ENCODE peak calls at places on chromosomes 12 and 14, in ten cellular contexts. E is T1000; G is cardiac muscle cell; H is T-helper 17 cell; N is kidney epithelial cell; X is posterior vena cava; V is SJSA1; R is renal cortical epithelial cell; F is stimulated activated naive CD4-positive, alpha-beta T cell; P is upper lobe of left lung. Z is an unnamed sample.

GRCh38 chr14:42927313-42927712 is 1320.6 kb downstream of the LRFN5 start:
- DNase-seq in F (no peak), E (no peak), X (no peak), N (no peak), G (no peak), V (no peak), P (no peak), H (no peak), R (no peak), Z (no peak)

GRCh38 chr12:115866909-115867525 is 410.5 kb downstream of the MED13L start:
- DNase-seq in V (no peak), F (no peak), G (no peak), P (no peak), H (no peak), R (no peak), N (no peak), X (no peak), E (no peak), Z (no peak)

GRCh38 chr12:64608901-64609542 is 1.3 kb upstream of the RASSF3 start:
- DNase-seq in X (no peak), P (no peak), H (peak), N (no peak), E (peak), R (peak), V (peak), F (peak), G (peak), Z (peak)

GRCh38 chr14:99408971-99409289 is 71.7 kb downstream of the SETD3 start:
- DNase-seq in H (no peak), E (no peak), P (no peak), V (no peak), R (no peak), F (no peak), X (no peak), N (no peak), G (no peak), Z (no peak)

GRCh38 chr12:14845350-14845750 is 2.0 kb upstream of the ART4 start:
- DNase-seq in X (no peak), N (no peak), E (peak), F (peak), H (peak), G (peak), R (peak), V (peak), P (no peak), Z (peak)

GRCh38 chr12:107429006-107429698 is 256.4 kb upstream of the PWP1 start:
- DNase-seq in X (no peak), G (no peak), V (no peak), H (no peak), F (no peak), P (no peak), N (no peak), E (no peak), R (no peak), Z (no peak)

GRCh38 chr12:75889214-75889613 is 142.4 kb downstream of the PHLDA1 start:
- DNase-seq in G (no peak), N (no peak), V (peak), X (no peak), E (no peak), F (no peak), H (no peak), R (no peak), P (peak), Z (peak)

GRCh38 chr12:127416796-127417195 is 850.2 kb upstream of the TMEM132C start:
- DNase-seq in H (no peak), R (no peak), F (no peak), N (no peak), E (no peak), G (no peak), X (no peak), V (no peak), P (no peak), Z (no peak)

GRCh38 chr14:95935228-95935822 is 58.7 kb downstream of the TUNAR start:
- DNase-seq in R (peak), X (no peak), N (no peak), F (peak), E (no peak), P (no peak), H (no peak), G (peak), V (no peak), Z (peak)

GRCh38 chr14:69584389-69584788 is 9.7 kb upstream of the CCDC177 start:
- DNase-seq in H (no peak), R (no peak), N (no peak), F (no peak), E (no peak), X (no peak), G (no peak), P (no peak), V (no peak), Z (no peak)

GRCh38 chr14:55130194-55130550 is 1.1 kb downstream of the LGALS3 start:
- DNase-seq in R (peak), P (no peak), V (peak), G (peak), E (no peak), N (no peak), F (no peak), X (no peak), H (no peak), Z (peak)

GRCh38 chr12:108618079-108618952 is 15.4 kb downstream of the SELPLG start:
- DNase-seq in R (peak), N (no peak), V (no peak), F (peak), E (peak), G (peak), H (peak), X (peak), P (peak), Z (peak)

GRCh38 chr14:84825481-84825880 is 704.5 kb upstream of the FLRT2 start:
- DNase-seq in V (no peak), X (no peak), E (no peak), R (peak), G (no peak), N (peak), P (no peak), F (no peak), H (no peak), Z (peak)

GRCh38 chr12:6229823-6230222 is 29.6 kb downstream of the CD9 start:
- DNase-seq in R (peak), F (no peak), P (no peak), V (peak), H (no peak), X (peak), G (peak), E (peak), N (no peak), Z (peak)

GRCh38 chr14:91891721-91892220 is 24.4 kb upstream of the TC2N start:
- DNase-seq in P (no peak), G (peak), H (no peak), V (no peak), E (no peak), R (no peak), F (no peak), N (no peak), X (no peak), Z (no peak)

GRCh38 chr14:59463773-59464650 is 1.2 kb downstream of the GPR135 start:
- DNase-seq in P (peak), F (no peak), R (no peak), E (no peak), G (peak), H (no peak), V (no peak), N (no peak), X (peak), Z (peak)

GRCh38 chr12:105951732-105952131 is 187.0 kb downstream of the NUAK1 start:
- DNase-seq in R (no peak), G (no peak), P (no peak), X (no peak), N (no peak), F (no peak), V (no peak), H (no peak), E (no peak), Z (no peak)

GRCh38 chr14:20477211-20477876 is 8.1 kb downstream of the PNP start:
- DNase-seq in V (no peak), F (peak), E (peak), X (no peak), R (no peak), H (no peak), G (peak), N (no peak), P (no peak), Z (no peak)

GRCh38 chr14:69796797-69797500 is at the start of gene SLC10A1:
- DNase-seq in N (no peak), R (no peak), H (no peak), P (no peak), G (peak), V (no peak), F (no peak), E (no peak), X (no peak), Z (no peak)

GRCh38 chr12:27542628-27543027 is 18.6 kb downstream of the PPFIBP1 start:
- DNase-seq in G (peak), R (peak), X (no peak), P (no peak), F (no peak), E (peak), H (no peak), V (peak), N (no peak), Z (peak)

GRCh38 chr12:26029741-26030033 is 71.2 kb downstream of the RASSF8 start:
- DNase-seq in F (no peak), P (no peak), G (no peak), N (no peak), V (no peak), H (no peak), X (no peak), E (no peak), R (no peak), Z (no peak)

GRCh38 chr14:67934087-67934486 is 114.5 kb downstream of the RAD51B start:
- DNase-seq in G (peak), E (no peak), R (peak), P (no peak), H (no peak), V (peak), F (peak), X (no peak), N (peak), Z (peak)

GRCh38 chr12:59940676-59941342 is 345.0 kb downstream of the SLC16A7 start:
- DNase-seq in P (no peak), F (no peak), E (no peak), H (no peak), V (no peak), R (peak), N (no peak), G (no peak), X (no peak), Z (no peak)

GRCh38 chr14:97442363-97442762 is 645.2 kb downstream of the VRK1 start:
- DNase-seq in V (no peak), F (no peak), G (no peak), X (no peak), P (no peak), E (no peak), N (no peak), R (no peak), H (no peak), Z (no peak)

GRCh38 chr14:60091550-60092511 is at the start of gene PCNX4:
- DNase-seq in R (peak), G (peak), E (peak), V (peak), P (peak), X (peak), H (peak), F (peak), N (peak), Z (peak)

GRCh38 chr12:18267427-18267826 is 6.1 kb downstream of the PIK3C2G start:
- DNase-seq in G (no peak), N (no peak), H (no peak), X (no peak), R (no peak), E (no peak), V (no peak), P (no peak), F (no peak), Z (no peak)

GRCh38 chr12:93989913-93990312 is 158.5 kb upstream of the PLXNC1 start:
- DNase-seq in V (no peak), F (no peak), H (no peak), G (no peak), N (no peak), P (no peak), R (no peak), X (no peak), E (no peak), Z (no peak)

GRCh38 chr14:95191445-95192199 is 34.3 kb upstream of the DICER1 start:
- DNase-seq in F (no peak), R (no peak), E (no peak), P (peak), G (no peak), N (no peak), X (no peak), H (no peak), V (no peak), Z (no peak)

GRCh38 chr12:116954700-116955381 is 44.1 kb downstream of the FBXW8 start:
- DNase-seq in E (no peak), G (no peak), X (no peak), H (no peak), R (no peak), P (no peak), V (no peak), N (no peak), F (no peak), Z (no peak)

GRCh38 chr12:46219892-46220655 is 48.8 kb downstream of the SLC38A1 start:
- DNase-seq in R (peak), P (no peak), E (peak), F (peak), V (peak), H (peak), X (no peak), G (peak), N (peak), Z (peak)

GRCh38 chr12:1544991-1545700 is 49.2 kb downstream of the FBXL14 start:
- DNase-seq in E (no peak), V (peak), R (no peak), N (no peak), H (no peak), F (no peak), G (peak), P (no peak), X (no peak), Z (no peak)

GRCh38 chr14:58873228-58873953 is 235.6 kb downstream of the DACT1 start:
- DNase-seq in N (no peak), P (no peak), X (no peak), G (no peak), F (no peak), E (no peak), R (no peak), H (no peak), V (no peak), Z (no peak)

GRCh38 chr14:75876526-75876925 is 105.3 kb downstream of the TGFB3 start:
- DNase-seq in G (peak), X (no peak), E (no peak), N (no peak), H (no peak), R (no peak), P (no peak), V (no peak), F (no peak), Z (no peak)

GRCh38 chr12:112676526-112676925 is 115.0 kb upstream of the RPH3A start:
- DNase-seq in X (no peak), R (no peak), F (no peak), P (no peak), N (no peak), H (no peak), G (no peak), E (no peak), V (no peak), Z (no peak)

GRCh38 chr14:68806526-68807147 is 13.8 kb upstream of the ZFP36L1 start:
- DNase-seq in P (no peak), R (peak), E (no peak), X (no peak), H (no peak), V (no peak), F (no peak), N (no peak), G (no peak), Z (no peak)

GRCh38 chr12:65184176-65184857 is 14.9 kb downstream of the LEMD3 start:
- DNase-seq in N (no peak), V (no peak), E (no peak), R (no peak), H (no peak), G (no peak), X (no peak), P (no peak), F (no peak), Z (no peak)

GRCh38 chr12:131194166-131194565 is 240.5 kb downstream of the ADGRD1 start:
- DNase-seq in F (no peak), R (no peak), G (no peak), X (no peak), H (no peak), V (no peak), N (no peak), E (no peak), P (no peak), Z (no peak)